ENCODE peak calls at places on chromosomes 5 and 9, in four cellular contexts. J is GM12878, T is K562, V is H1. C is an unnamed sample.

GRCh38 chr5:135559342-135559741 is 19.4 kb downstream of the CXCL14 start:
- DNase-seq in J (no peak), T (peak), V (no peak), C (no peak)

GRCh38 chr9:19181556-19181955 is 48.9 kb upstream of the DENND4C start:
- DNase-seq in J (no peak), T (no peak), V (no peak), C (no peak)

GRCh38 chr5:94849821-94850736 is 231.6 kb downstream of the SLF1 start:
- DNase-seq in J (peak), T (peak), V (no peak), C (peak)

GRCh38 chr5:9173281-9174048 is 372.4 kb downstream of the SEMA5A start:
- DNase-seq in J (no peak), T (no peak), V (no peak), C (no peak)

GRCh38 chr9:125074976-125075375 is 68.4 kb downstream of the SCAI start:
- DNase-seq in J (no peak), T (no peak), V (no peak), C (no peak)

GRCh38 chr9:95494022-95494415 is 22.8 kb downstream of the PTCH1 start:
- DNase-seq in J (no peak), T (no peak), V (no peak), C (no peak)

GRCh38 chr5:178996156-178996555 is 1.0 kb upstream of the GRM6 start:
- DNase-seq in J (no peak), T (no peak), V (no peak), C (no peak)

GRCh38 chr5:134592141-134592746 is 40.4 kb downstream of the SAR1B start:
- DNase-seq in J (no peak), T (peak), V (peak), C (no peak)

GRCh38 chr5:169978744-169979143 is 1.6 kb downstream of the INSYN2B start:
- DNase-seq in J (no peak), T (no peak), V (no peak), C (no peak)

GRCh38 chr9:124220551-124221451 is 36.9 kb upstream of the NEK6 start:
- DNase-seq in J (no peak), T (no peak), V (no peak), C (peak)

GRCh38 chr5:107248065-107248695 is 422.6 kb downstream of the EFNA5 start:
- DNase-seq in J (peak), T (peak), V (peak), C (no peak)

GRCh38 chr9:16871358-16872151 is 1.1 kb upstream of the BNC2 start:
- DNase-seq in J (no peak), T (no peak), V (peak), C (no peak)

GRCh38 chr5:151051931-151052608 is 28.8 kb downstream of the TNIP1 start:
- DNase-seq in J (no peak), T (no peak), V (no peak), C (no peak)

GRCh38 chr5:67679184-67679855 is 482.7 kb upstream of the CD180 start:
- DNase-seq in J (no peak), T (no peak), V (no peak), C (no peak)

GRCh38 chr9:4742246-4742645 is 1.2 kb upstream of the AK3 start:
- DNase-seq in J (no peak), T (no peak), V (no peak), C (no peak)

DNA sequence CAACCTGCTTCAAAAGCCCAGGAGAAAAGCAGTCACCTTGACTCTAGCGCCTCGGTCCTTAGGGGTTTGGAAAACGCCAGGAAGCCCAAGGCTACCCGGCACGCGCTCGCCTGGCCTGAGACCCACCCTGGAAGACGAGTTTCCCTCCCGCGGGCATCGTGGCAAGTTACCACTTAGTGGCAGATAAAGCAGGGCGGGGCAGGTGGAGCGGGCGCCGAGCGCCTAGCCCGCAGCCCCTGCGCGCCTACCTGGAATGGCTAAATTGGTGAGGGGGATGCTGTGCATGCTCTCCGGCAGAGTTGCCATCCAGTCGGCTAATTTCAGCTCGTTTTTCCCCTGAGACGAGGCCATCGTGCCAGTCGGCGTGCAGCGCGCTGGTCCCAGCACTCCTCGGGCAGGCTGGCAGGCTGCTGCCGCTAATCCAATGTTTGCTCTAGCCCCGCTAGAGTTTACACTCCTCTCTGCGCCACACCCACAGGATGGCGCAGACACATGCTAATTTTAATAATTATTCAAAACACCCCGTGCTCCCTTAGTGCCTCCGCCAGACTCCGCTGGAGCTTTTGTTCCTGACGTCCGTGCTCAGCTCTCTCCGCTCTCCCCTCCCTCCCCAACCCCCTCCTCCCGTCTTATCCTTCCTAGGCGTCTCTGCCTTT is at the start of gene PLCXD3:
- DNase-seq in J (no peak), T (no peak), V (peak), C (no peak)
- H3K4me3 ChIP-seq in J (no peak), T (no peak), V (peak), C (no peak)

DNA sequence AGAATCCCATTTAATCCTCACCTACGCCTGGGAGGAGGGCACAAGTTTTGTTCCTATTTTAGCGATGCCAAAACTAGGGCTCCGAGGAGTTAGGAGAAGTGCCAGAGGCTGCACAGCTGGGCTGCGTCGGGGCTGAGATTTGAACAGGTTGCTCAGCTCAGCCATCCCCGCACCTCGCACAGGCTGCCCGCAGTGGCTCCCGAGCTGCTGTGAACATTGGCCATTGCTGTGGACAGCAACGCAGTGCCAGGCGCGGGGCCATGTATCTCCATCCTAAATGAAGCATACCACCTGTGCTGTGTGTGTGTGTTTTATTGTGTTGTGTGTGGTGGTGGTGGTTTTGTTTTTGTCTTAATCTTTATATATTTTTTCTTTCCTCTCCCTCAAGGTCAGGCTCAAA is 52.0 kb downstream of the AK8 start:
- DNase-seq in J (no peak), T (no peak), V (no peak), C (no peak)
- TF ChIP-seq RAD21 in J (no peak), T (no peak), V (no peak), C (no peak)

DNA sequence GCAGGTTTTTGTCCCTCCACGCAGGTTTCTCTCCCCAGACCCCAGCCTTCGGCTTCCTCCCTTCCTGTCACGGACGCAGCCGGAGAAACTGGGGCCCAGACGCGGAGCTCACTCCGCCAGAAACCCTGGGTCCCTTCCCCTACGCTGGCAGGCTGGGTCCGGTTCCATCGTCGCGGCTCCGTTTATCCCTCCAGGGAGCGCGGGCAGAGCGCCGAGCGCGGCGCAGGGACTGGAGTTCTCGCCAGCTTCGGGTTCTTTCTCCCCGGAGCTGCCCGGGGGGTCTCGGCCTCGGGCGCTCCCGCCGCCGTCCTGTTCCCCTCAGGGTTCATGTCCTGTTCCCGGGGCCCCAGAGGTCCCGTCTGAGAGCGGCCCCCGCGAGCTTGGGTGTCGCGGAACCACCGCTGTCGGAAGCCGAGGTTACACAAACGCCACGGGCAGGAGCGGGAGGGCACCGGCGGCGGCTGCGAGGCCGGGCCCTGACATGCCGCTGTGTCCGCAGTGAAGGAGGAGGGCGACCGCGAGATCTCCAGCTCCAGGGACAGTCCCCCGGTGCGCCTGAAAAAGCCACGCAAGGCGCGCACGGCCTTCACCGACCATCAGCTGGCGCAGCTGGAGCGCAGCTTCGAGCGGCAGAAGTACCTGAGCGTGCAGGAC is 4.6 kb downstream of the BARHL1 start:
- DNase-seq in J (no peak), T (no peak), V (peak), C (no peak)
- TF ChIP-seq ATF2 in J (no peak), T (no peak), V (no peak), C (no peak)

DNA sequence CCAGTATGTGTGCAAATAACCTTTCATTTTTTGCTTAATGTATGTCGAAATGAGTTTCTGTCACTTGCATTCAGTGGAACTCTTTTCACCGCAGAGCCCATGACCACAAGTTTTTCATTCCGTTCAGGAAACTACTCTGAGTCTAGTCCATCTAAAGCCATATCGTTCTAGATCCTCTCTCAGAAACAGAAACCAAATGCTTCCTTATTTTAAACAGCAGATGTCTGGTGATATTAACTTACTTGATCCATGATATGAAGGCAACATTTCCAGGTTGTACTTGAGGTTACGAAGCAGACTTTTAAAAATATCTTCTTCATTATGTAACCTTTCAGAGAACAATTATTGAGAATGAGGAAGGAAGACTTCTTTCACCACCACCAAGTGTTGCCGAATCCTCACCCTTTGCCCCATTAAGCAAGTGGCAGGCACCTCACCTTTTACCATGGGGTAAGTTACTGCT is 72.4 kb upstream of the GNAQ start:
- DNase-seq in J (no peak), T (no peak), V (no peak), C (no peak)
- H3K4me3 ChIP-seq in J (no peak), T (no peak), V (no peak), C (no peak)

GRCh38 chr5:79173626-79174025 is 62.0 kb downstream of the BHMT start:
- DNase-seq in J (no peak), T (no peak), V (no peak), C (peak)

GRCh38 chr5:79170661-79171060 is 59.1 kb downstream of the BHMT start:
- DNase-seq in J (no peak), T (no peak), V (no peak), C (no peak)

GRCh38 chr5:79168031-79168430 is 56.4 kb downstream of the BHMT start:
- DNase-seq in J (no peak), T (peak), V (no peak), C (no peak)

GRCh38 chr5:79171846-79172245 is 60.2 kb downstream of the BHMT start:
- DNase-seq in J (no peak), T (no peak), V (no peak), C (no peak)

DNA sequence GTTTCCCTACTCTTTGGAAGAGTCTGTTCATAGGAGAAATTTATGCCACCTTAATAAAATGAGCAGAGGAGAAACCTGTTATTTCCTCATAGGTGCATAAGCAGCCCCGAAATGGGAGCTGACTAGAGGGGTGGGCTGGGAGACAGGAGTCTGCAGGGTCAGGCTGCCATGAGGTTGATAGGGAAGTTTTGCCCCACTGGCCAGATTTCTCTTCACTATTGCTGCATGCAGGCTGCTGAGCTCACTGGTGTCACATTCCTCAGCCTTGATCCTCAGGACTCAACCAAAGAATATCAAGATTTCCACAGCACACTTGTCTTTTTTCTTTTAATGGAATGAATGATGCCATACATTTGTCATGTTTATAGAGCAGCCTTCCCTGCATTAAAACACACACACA is 60.7 kb downstream of the BHMT start:
- DNase-seq in J (no peak), T (no peak), V (no peak), C (no peak)
- TF ChIP-seq RAD21 in J (no peak), T (no peak), V (no peak), C (no peak)

C was measured in HepG2.